ENCODE peak calls at places on chromosome 3, in five cellular contexts. One of them, this sample, is unnamed.

GRCh38 chr3:64889991-64890390 is 202.2 kb upstream of the ADAMTS9 start:
- DNase-seq in H1: no peak
- DNase-seq in A549: no peak
- DNase-seq in K562: no peak
- DNase-seq in HepG2: no peak
- DNase-seq in this sample: no peak

GRCh38 chr3:46632792-46633191 is 20.5 kb downstream of the FAM240A start:
- DNase-seq in A549: no peak
- DNase-seq in HepG2: peak; percentile 30
- DNase-seq in K562: no peak
- DNase-seq in H1: no peak
- DNase-seq in this sample: no peak

GRCh38 chr3:148737104-148737525 is 39.4 kb downstream of the AGTR1 start:
- DNase-seq in HepG2: peak; percentile 12
- DNase-seq in A549: peak; percentile 64
- DNase-seq in K562: no peak
- DNase-seq in H1: no peak
- DNase-seq in this sample: no peak

GRCh38 chr3:172012775-172013174 is 26.6 kb upstream of the FNDC3B start:
- DNase-seq in HepG2: no peak
- DNase-seq in A549: no peak
- DNase-seq in K562: no peak
- DNase-seq in H1: no peak
- DNase-seq in this sample: no peak

GRCh38 chr3:125398952-125399351 is 23.8 kb upstream of the ZNF148 start:
- DNase-seq in A549: no peak
- DNase-seq in H1: no peak
- DNase-seq in HepG2: no peak
- DNase-seq in K562: no peak
- DNase-seq in this sample: no peak

GRCh38 chr3:66256806-66257205 is 36.0 kb downstream of the SLC25A26 start:
- DNase-seq in HepG2: no peak
- DNase-seq in H1: no peak
- DNase-seq in A549: no peak
- DNase-seq in K562: no peak
- DNase-seq in this sample: no peak

GRCh38 chr3:7871161-7871560 is 630.5 kb upstream of the LMCD1 start:
- DNase-seq in H1: no peak
- DNase-seq in A549: no peak
- DNase-seq in K562: no peak
- DNase-seq in HepG2: no peak
- DNase-seq in this sample: no peak

GRCh38 chr3:189941679-189942078 is 179.0 kb downstream of the P3H2 start:
- DNase-seq in A549: peak; percentile 87
- DNase-seq in HepG2: peak; percentile 79
- DNase-seq in K562: no peak
- DNase-seq in H1: no peak
- DNase-seq in this sample: no peak

GRCh38 chr3:122725106-122725505 is 44.5 kb downstream of the PARP14 start:
- DNase-seq in HepG2: no peak
- DNase-seq in A549: no peak
- DNase-seq in H1: no peak
- DNase-seq in K562: no peak
- DNase-seq in this sample: no peak

GRCh38 chr3:196968233-196969000 is at the start of gene PIGZ:
- DNase-seq in A549: no peak
- DNase-seq in H1: no peak
- DNase-seq in HepG2: no peak
- DNase-seq in K562: peak; percentile 84
- DNase-seq in this sample: no peak

GRCh38 chr3:128050597-128050996 is 1.6 kb upstream of the SEC61A1 start:
- DNase-seq in K562: no peak
- DNase-seq in HepG2: no peak
- DNase-seq in A549: no peak
- DNase-seq in H1: no peak
- DNase-seq in this sample: no peak

GRCh38 chr3:131620977-131621376 is 118.2 kb upstream of the MRPL3 start:
- DNase-seq in A549: no peak
- DNase-seq in HepG2: no peak
- DNase-seq in H1: no peak
- DNase-seq in K562: no peak
- DNase-seq in this sample: no peak

GRCh38 chr3:8982509-8982908 is 19.2 kb upstream of the RAD18 start:
- DNase-seq in K562: no peak
- DNase-seq in H1: no peak
- DNase-seq in HepG2: no peak
- DNase-seq in A549: no peak
- DNase-seq in this sample: no peak

GRCh38 chr3:141557961-141558706 is 71.3 kb downstream of the RASA2 start:
- DNase-seq in H1: no peak
- DNase-seq in K562: no peak
- DNase-seq in HepG2: no peak
- DNase-seq in A549: no peak
- DNase-seq in this sample: no peak

GRCh38 chr3:141556034-141556433 is 69.2 kb downstream of the RASA2 start:
- DNase-seq in HepG2: no peak
- DNase-seq in K562: no peak
- DNase-seq in H1: no peak
- DNase-seq in A549: no peak
- DNase-seq in this sample: no peak

GRCh38 chr3:141561426-141562034 is 74.7 kb downstream of the RASA2 start:
- DNase-seq in K562: peak; percentile 42
- DNase-seq in H1: no peak
- DNase-seq in HepG2: peak; percentile 63
- DNase-seq in A549: peak; percentile 81
- DNase-seq in this sample: no peak
- TF ChIP-seq HDAC2 in K562: no peak
- TF ChIP-seq HDAC2 in H1: no peak
- TF ChIP-seq HDAC2 in HepG2: no peak
- TF ChIP-seq HDAC2 in A549: no peak
- TF ChIP-seq HDAC2 in this sample: no peak

GRCh38 chr3:58667229-58667628 is 655 bp upstream of the FAM3D start:
- DNase-seq in K562: no peak
- DNase-seq in H1: no peak
- DNase-seq in A549: no peak
- DNase-seq in HepG2: no peak
- DNase-seq in this sample: no peak
- TF ChIP-seq HDAC2 in K562: no peak
- TF ChIP-seq HDAC2 in H1: no peak
- TF ChIP-seq HDAC2 in A549: no peak
- TF ChIP-seq HDAC2 in HepG2: no peak
- TF ChIP-seq HDAC2 in this sample: no peak

DNA sequence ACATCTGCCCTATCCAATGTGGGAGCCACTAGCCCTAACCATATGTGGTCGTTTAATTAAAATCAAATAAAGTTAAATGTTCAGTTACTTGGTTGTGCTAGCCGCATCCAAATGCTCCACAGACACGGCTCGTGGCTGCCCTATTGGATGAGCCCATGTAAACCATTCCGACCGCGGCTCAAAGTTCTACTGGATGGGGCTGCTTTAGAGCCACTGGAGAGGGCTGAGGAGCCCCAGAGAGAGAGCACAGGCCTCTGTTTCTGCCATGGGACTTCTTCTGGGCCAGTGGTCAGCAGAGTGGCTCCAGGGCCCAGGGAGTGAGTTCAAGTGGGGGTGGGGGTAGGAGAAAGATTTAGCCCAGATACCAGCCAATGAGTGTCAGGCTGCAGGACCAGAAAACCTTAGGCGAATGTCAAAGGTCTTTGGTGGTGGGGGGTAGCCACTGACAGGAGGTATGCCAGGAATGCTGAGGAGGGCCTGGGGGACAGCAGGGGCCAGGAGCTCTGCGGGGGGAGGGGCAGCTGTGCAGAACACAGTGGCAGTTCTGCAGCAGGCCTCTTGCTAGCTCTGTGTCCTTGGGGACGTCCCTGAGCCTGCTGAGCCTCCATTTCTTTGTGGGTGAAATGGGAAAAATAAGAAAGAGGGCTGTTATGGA is 30.1 kb downstream of the SPSB4 start:
- DNase-seq in A549: no peak
- DNase-seq in H1: peak; percentile 57
- DNase-seq in HepG2: no peak
- DNase-seq in K562: no peak
- DNase-seq in this sample: no peak
- TF ChIP-seq HDAC2 in A549: no peak
- TF ChIP-seq HDAC2 in H1: no peak
- TF ChIP-seq HDAC2 in HepG2: no peak
- TF ChIP-seq HDAC2 in K562: no peak
- TF ChIP-seq HDAC2 in this sample: no peak

GRCh38 chr3:160643994-160644393 is 33.0 kb upstream of the ARL14 start:
- DNase-seq in A549: no peak
- DNase-seq in K562: no peak
- DNase-seq in HepG2: no peak
- DNase-seq in H1: no peak
- DNase-seq in this sample: no peak

GRCh38 chr3:160653514-160653913 is 23.4 kb upstream of the ARL14 start:
- DNase-seq in H1: no peak
- DNase-seq in A549: no peak
- DNase-seq in K562: no peak
- DNase-seq in HepG2: no peak
- DNase-seq in this sample: no peak

GRCh38 chr3:160644491-160644890 is 32.5 kb upstream of the ARL14 start:
- DNase-seq in K562: no peak
- DNase-seq in HepG2: no peak
- DNase-seq in H1: no peak
- DNase-seq in A549: no peak
- DNase-seq in this sample: no peak

GRCh38 chr3:160649596-160649995 is 27.4 kb upstream of the ARL14 start:
- DNase-seq in HepG2: no peak
- DNase-seq in A549: no peak
- DNase-seq in K562: no peak
- DNase-seq in H1: no peak
- DNase-seq in this sample: no peak

GRCh38 chr3:160648701-160649100 is 28.3 kb upstream of the ARL14 start:
- DNase-seq in A549: no peak
- DNase-seq in HepG2: no peak
- DNase-seq in K562: no peak
- DNase-seq in H1: no peak
- DNase-seq in this sample: no peak
- TF ChIP-seq HDAC2 in A549: no peak
- TF ChIP-seq HDAC2 in HepG2: no peak
- TF ChIP-seq HDAC2 in K562: no peak
- TF ChIP-seq HDAC2 in H1: no peak
- TF ChIP-seq HDAC2 in this sample: no peak

GRCh38 chr3:157104521-157104920 is 55.4 kb downstream of the CCNL1 start:
- DNase-seq in HepG2: no peak
- DNase-seq in A549: no peak
- DNase-seq in K562: no peak
- DNase-seq in H1: no peak
- DNase-seq in this sample: no peak
- TF ChIP-seq HDAC2 in HepG2: no peak
- TF ChIP-seq HDAC2 in A549: no peak
- TF ChIP-seq HDAC2 in K562: no peak
- TF ChIP-seq HDAC2 in H1: no peak
- TF ChIP-seq HDAC2 in this sample: no peak

GRCh38 chr3:15667484-15667883 is 65.9 kb downstream of the BTD start:
- DNase-seq in K562: no peak
- DNase-seq in A549: no peak
- DNase-seq in H1: no peak
- DNase-seq in HepG2: no peak
- DNase-seq in this sample: peak; percentile 45

GRCh38 chr3:15660055-15660940 is 58.8 kb downstream of the BTD start:
- DNase-seq in A549: no peak
- DNase-seq in H1: no peak
- DNase-seq in HepG2: no peak
- DNase-seq in K562: no peak
- DNase-seq in this sample: no peak

GRCh38 chr3:15665510-15666150 is 64.1 kb downstream of the BTD start:
- DNase-seq in HepG2: no peak
- DNase-seq in A549: no peak
- DNase-seq in H1: no peak
- DNase-seq in K562: no peak
- DNase-seq in this sample: no peak

GRCh38 chr3:15666277-15666676 is 64.7 kb downstream of the BTD start:
- DNase-seq in H1: no peak
- DNase-seq in A549: no peak
- DNase-seq in K562: no peak
- DNase-seq in HepG2: no peak
- DNase-seq in this sample: no peak
- TF ChIP-seq HDAC2 in H1: no peak
- TF ChIP-seq HDAC2 in A549: no peak
- TF ChIP-seq HDAC2 in K562: no peak
- TF ChIP-seq HDAC2 in HepG2: no peak
- TF ChIP-seq HDAC2 in this sample: no peak